ENCODE peak calls at places on chromosomes 11 and 22, in nine cellular contexts. One of them, this sample, is unnamed.

GRCh38 chr22:37267128-37267587 is 15.2 kb upstream of the CYTH4 start:
- DNase-seq in endothelial cell: peak; percentile 83
- DNase-seq in brain microvascular endothelial cell: no peak
- DNase-seq in choroid plexus epithelial cell: peak; percentile 46
- DNase-seq in ELR: peak; percentile 60
- DNase-seq in stimulated activated CD8-positive, alpha-beta memory T cell treated with anti-CD3 and anti-CD28 coated beads, Interleukin-15, amount 100 ng/mL, for 1 hour: peak; percentile 55
- DNase-seq in iris pigment epithelial cell: peak; percentile 23
- DNase-seq in kidney: no peak
- DNase-seq in small intestine: peak; percentile 37
- DNase-seq in this sample: peak; percentile 25

GRCh38 chr11:47408598-47409439 is 429 bp downstream of the SLC39A13 start:
- DNase-seq in endothelial cell: peak; percentile 47
- DNase-seq in brain microvascular endothelial cell: peak; percentile 69
- DNase-seq in choroid plexus epithelial cell: peak; percentile 83
- DNase-seq in ELR: peak; percentile 94
- DNase-seq in stimulated activated CD8-positive, alpha-beta memory T cell treated with anti-CD3 and anti-CD28 coated beads, Interleukin-15, amount 100 ng/mL, for 1 hour: no peak
- DNase-seq in iris pigment epithelial cell: peak; percentile 88
- DNase-seq in kidney: peak; percentile 91
- DNase-seq in small intestine: no peak
- DNase-seq in this sample: peak; percentile 59

GRCh38 chr22:42717197-42717967 is 3.3 kb downstream of the A4GALT start:
- DNase-seq in endothelial cell: no peak
- DNase-seq in brain microvascular endothelial cell: no peak
- DNase-seq in choroid plexus epithelial cell: no peak
- DNase-seq in ELR: no peak
- DNase-seq in stimulated activated CD8-positive, alpha-beta memory T cell treated with anti-CD3 and anti-CD28 coated beads, Interleukin-15, amount 100 ng/mL, for 1 hour: no peak
- DNase-seq in iris pigment epithelial cell: no peak
- DNase-seq in kidney: no peak
- DNase-seq in small intestine: peak; percentile 14
- DNase-seq in this sample: peak; percentile 76

GRCh38 chr11:96960926-96961325 is 571.1 kb downstream of the JRKL start:
- DNase-seq in endothelial cell: no peak
- DNase-seq in brain microvascular endothelial cell: no peak
- DNase-seq in choroid plexus epithelial cell: no peak
- DNase-seq in ELR: peak; percentile 12
- DNase-seq in stimulated activated CD8-positive, alpha-beta memory T cell treated with anti-CD3 and anti-CD28 coated beads, Interleukin-15, amount 100 ng/mL, for 1 hour: no peak
- DNase-seq in iris pigment epithelial cell: no peak
- DNase-seq in kidney: no peak
- DNase-seq in small intestine: no peak
- DNase-seq in this sample: no peak

GRCh38 chr11:74000770-74001169 is 8.1 kb downstream of the UCP3 start:
- DNase-seq in endothelial cell: no peak
- DNase-seq in brain microvascular endothelial cell: no peak
- DNase-seq in choroid plexus epithelial cell: no peak
- DNase-seq in ELR: no peak
- DNase-seq in stimulated activated CD8-positive, alpha-beta memory T cell treated with anti-CD3 and anti-CD28 coated beads, Interleukin-15, amount 100 ng/mL, for 1 hour: no peak
- DNase-seq in iris pigment epithelial cell: no peak
- DNase-seq in kidney: no peak
- DNase-seq in small intestine: no peak
- DNase-seq in this sample: no peak

GRCh38 chr11:18748766-18749375 is 22.9 kb upstream of the IGSF22 start:
- DNase-seq in endothelial cell: no peak
- DNase-seq in brain microvascular endothelial cell: no peak
- DNase-seq in choroid plexus epithelial cell: no peak
- DNase-seq in ELR: peak; percentile 13
- DNase-seq in stimulated activated CD8-positive, alpha-beta memory T cell treated with anti-CD3 and anti-CD28 coated beads, Interleukin-15, amount 100 ng/mL, for 1 hour: no peak
- DNase-seq in iris pigment epithelial cell: peak; percentile 33
- DNase-seq in kidney: no peak
- DNase-seq in small intestine: no peak
- DNase-seq in this sample: no peak

GRCh38 chr11:71321433-71322191 is 69.2 kb upstream of the SHANK2 start:
- DNase-seq in endothelial cell: no peak
- DNase-seq in brain microvascular endothelial cell: no peak
- DNase-seq in choroid plexus epithelial cell: no peak
- DNase-seq in ELR: no peak
- DNase-seq in stimulated activated CD8-positive, alpha-beta memory T cell treated with anti-CD3 and anti-CD28 coated beads, Interleukin-15, amount 100 ng/mL, for 1 hour: no peak
- DNase-seq in iris pigment epithelial cell: no peak
- DNase-seq in kidney: no peak
- DNase-seq in small intestine: no peak
- DNase-seq in this sample: no peak

GRCh38 chr11:33375688-33376311 is 118.6 kb downstream of the HIPK3 start:
- DNase-seq in endothelial cell: peak; percentile 20
- DNase-seq in brain microvascular endothelial cell: no peak
- DNase-seq in choroid plexus epithelial cell: peak; percentile 29
- DNase-seq in ELR: peak; percentile 64
- DNase-seq in stimulated activated CD8-positive, alpha-beta memory T cell treated with anti-CD3 and anti-CD28 coated beads, Interleukin-15, amount 100 ng/mL, for 1 hour: no peak
- DNase-seq in iris pigment epithelial cell: peak; percentile 31
- DNase-seq in kidney: no peak
- DNase-seq in small intestine: no peak
- DNase-seq in this sample: no peak

GRCh38 chr22:29755889-29756288 is 10.9 kb downstream of the ZMAT5 start:
- DNase-seq in endothelial cell: no peak
- DNase-seq in brain microvascular endothelial cell: no peak
- DNase-seq in choroid plexus epithelial cell: no peak
- DNase-seq in ELR: no peak
- DNase-seq in stimulated activated CD8-positive, alpha-beta memory T cell treated with anti-CD3 and anti-CD28 coated beads, Interleukin-15, amount 100 ng/mL, for 1 hour: no peak
- DNase-seq in iris pigment epithelial cell: no peak
- DNase-seq in kidney: no peak
- DNase-seq in small intestine: no peak
- DNase-seq in this sample: no peak

GRCh38 chr11:87213444-87213843 is 175.7 kb downstream of the TMEM135 start:
- DNase-seq in endothelial cell: no peak
- DNase-seq in brain microvascular endothelial cell: no peak
- DNase-seq in choroid plexus epithelial cell: no peak
- DNase-seq in ELR: no peak
- DNase-seq in stimulated activated CD8-positive, alpha-beta memory T cell treated with anti-CD3 and anti-CD28 coated beads, Interleukin-15, amount 100 ng/mL, for 1 hour: no peak
- DNase-seq in iris pigment epithelial cell: no peak
- DNase-seq in kidney: no peak
- DNase-seq in small intestine: no peak
- DNase-seq in this sample: no peak

This sample was measured in trophoblast cell.